ENCODE peak calls at places on chromosome 17, in four cellular contexts. E, H, U and M are unnamed samples.

GRCh38 chr17:68512967-68513474 is 791 bp downstream of the PRKAR1A start:
- DNase-seq in H (no peak), E (no peak), U (peak), M (peak)

GRCh38 chr17:7403043-7403901 is 625 bp downstream of the TMEM256 start:
- DNase-seq in H (peak), U (peak), E (peak), M (no peak)

GRCh38 chr17:50114849-50115357 is 15.1 kb downstream of the SAMD14 start:
- DNase-seq in H (no peak), U (peak), E (no peak), M (peak)

GRCh38 chr17:76758570-76758969 is 20.7 kb downstream of the MFSD11 start:
- DNase-seq in U (no peak), E (no peak), H (no peak), M (no peak)

GRCh38 chr17:27573971-27574525 is 56.9 kb upstream of the LGALS9 start:
- DNase-seq in E (peak), U (no peak), H (no peak), M (peak)

GRCh38 chr17:82831818-82832200 is 8.0 kb downstream of the ZNF750 start:
- DNase-seq in U (no peak), H (no peak), E (peak), M (no peak)

GRCh38 chr17:8062807-8063483 is 24.1 kb downstream of the ALOX15B start:
- DNase-seq in E (no peak), U (no peak), H (no peak), M (peak)

GRCh38 chr17:69870091-69870530 is 204.9 kb upstream of the KCNJ16 start:
- DNase-seq in U (peak), H (peak), E (peak), M (peak)

GRCh38 chr17:75271233-75271954 is 363 bp upstream of the MIF4GD start:
- DNase-seq in H (no peak), E (peak), U (peak), M (peak)

GRCh38 chr17:66548659-66549311 is 246.4 kb downstream of the PRKCA start:
- DNase-seq in U (no peak), H (no peak), E (no peak), M (peak)

GRCh38 chr17:11495616-11496015 is 102.7 kb upstream of the DNAH9 start:
- DNase-seq in H (no peak), E (no peak), U (no peak), M (no peak)

GRCh38 chr17:82331345-82331939 is 2.1 kb downstream of the SECTM1 start:
- DNase-seq in U (no peak), H (no peak), E (no peak), M (no peak)

GRCh38 chr17:32610943-32611342 is 124.2 kb downstream of the CDK5R1 start:
- DNase-seq in H (no peak), U (no peak), E (no peak), M (no peak)

GRCh38 chr17:32610027-32610650 is 123.3 kb downstream of the CDK5R1 start:
- DNase-seq in H (no peak), U (peak), E (no peak), M (no peak)

GRCh38 chr17:32608267-32608666 is 121.5 kb downstream of the CDK5R1 start:
- DNase-seq in U (no peak), H (no peak), E (no peak), M (no peak)

GRCh38 chr17:32604966-32605365 is 118.2 kb downstream of the CDK5R1 start:
- DNase-seq in H (no peak), E (no peak), U (no peak), M (no peak)

DNA sequence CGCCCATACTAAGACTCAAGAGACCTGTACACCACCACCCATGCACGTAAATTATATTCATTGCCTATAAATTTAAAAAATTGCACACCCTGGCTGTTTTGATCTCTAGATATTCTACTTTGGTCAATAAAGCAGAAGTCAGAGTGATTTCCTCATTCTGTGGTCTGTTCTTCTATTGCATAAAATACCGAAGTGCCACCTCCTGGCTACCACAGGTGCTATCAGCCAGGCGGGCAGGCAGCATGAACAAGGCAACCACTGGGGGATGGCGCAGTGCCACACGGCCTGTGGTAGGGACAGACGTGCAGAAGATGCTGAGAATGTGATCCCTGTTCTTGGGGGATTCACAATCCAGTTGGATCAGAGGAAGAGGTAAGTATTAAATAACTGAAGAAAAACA is 122.3 kb downstream of the CDK5R1 start:
- DNase-seq in E (peak), U (no peak), H (no peak), M (no peak)
- TF ChIP-seq CTCF in E (no peak), U (peak), H (no peak), M (no peak)

GRCh38 chr17:16999931-17000625 is 28.2 kb upstream of the TNFRSF13B start:
- DNase-seq in U (no peak), E (no peak), H (no peak), M (no peak)

GRCh38 chr17:17001076-17001777 is 29.3 kb upstream of the TNFRSF13B start:
- DNase-seq in H (no peak), E (no peak), U (no peak), M (no peak)

GRCh38 chr17:17004251-17004996 is 32.5 kb upstream of the TNFRSF13B start:
- DNase-seq in H (no peak), U (no peak), E (peak), M (no peak)

GRCh38 chr17:16997514-16998429 is 25.9 kb upstream of the TNFRSF13B start:
- DNase-seq in U (no peak), H (no peak), E (peak), M (no peak)

GRCh38 chr17:17001874-17002520 is 30.1 kb upstream of the TNFRSF13B start:
- DNase-seq in E (peak), U (peak), H (peak), M (peak)
- H3K4me3 ChIP-seq in E (no peak), U (no peak), H (no peak), M (no peak)

DNA sequence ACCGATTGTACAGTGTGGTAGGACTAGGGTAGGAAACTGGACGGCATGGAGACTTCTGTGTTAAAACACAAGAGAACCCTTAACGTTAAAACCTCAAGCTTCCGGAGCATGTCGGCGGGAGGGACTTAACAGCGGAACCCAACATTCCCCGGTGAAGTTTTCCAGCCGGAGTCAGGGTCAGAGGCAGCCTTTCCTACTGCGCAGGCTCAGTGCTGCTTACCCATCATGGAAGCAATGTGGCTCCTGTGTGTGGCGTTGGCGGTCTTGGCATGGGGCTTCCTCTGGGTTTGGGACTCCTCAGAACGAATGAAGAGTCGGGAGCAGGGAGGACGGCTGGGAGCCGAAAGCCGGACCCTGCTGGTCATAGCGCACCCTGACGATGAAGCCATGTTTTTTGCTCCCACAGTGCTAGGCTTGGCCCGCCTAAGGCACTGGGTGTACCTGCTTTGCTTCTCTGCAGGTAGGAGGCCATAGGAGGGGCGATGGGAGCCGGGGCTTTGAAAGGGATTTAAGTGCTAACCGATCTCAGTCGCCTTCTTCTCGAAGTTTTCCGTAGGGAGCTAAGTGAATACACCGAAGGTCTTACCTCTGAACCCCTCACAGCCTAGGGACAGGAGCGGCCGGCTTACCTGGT is at the start of gene PIGL:
- DNase-seq in E (peak), U (peak), H (peak), M (peak)
- TF ChIP-seq CTCF in E (peak), U (no peak), H (no peak), M (no peak)

GRCh38 chr17:3754458-3755334 is 31.0 kb downstream of the HASPIN start:
- DNase-seq in H (no peak), E (peak), U (peak), M (no peak)

GRCh38 chr17:3750296-3750695 is 26.6 kb downstream of the HASPIN start:
- DNase-seq in E (no peak), U (no peak), H (no peak), M (no peak)

GRCh38 chr17:3754066-3754457 is 30.4 kb downstream of the HASPIN start:
- DNase-seq in U (no peak), H (no peak), E (no peak), M (no peak)

GRCh38 chr17:3750926-3751325 is 27.2 kb downstream of the HASPIN start:
- DNase-seq in E (no peak), U (no peak), H (no peak), M (no peak)

DNA sequence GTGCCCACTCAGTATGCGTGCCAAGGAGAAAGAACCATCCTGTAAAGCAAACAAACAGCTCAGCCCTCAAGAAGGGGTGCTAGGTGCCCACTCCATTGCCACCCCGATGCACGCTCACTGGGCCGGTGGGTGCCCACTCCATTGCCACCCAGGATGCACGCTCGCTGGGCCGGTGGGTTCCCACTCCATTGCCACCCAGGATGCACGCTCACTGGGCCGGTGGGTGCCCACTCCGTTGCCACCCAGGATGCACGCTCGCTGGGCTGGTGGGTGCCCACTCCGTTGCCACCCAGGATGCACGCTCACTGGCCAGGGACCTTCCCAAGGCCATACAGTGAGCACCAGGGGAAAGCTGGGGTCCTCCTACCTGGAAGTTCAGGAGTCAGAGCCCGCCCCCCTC is 28.1 kb downstream of the HASPIN start:
- DNase-seq in H (no peak), U (no peak), E (no peak), M (no peak)
- H3K4me3 ChIP-seq in H (no peak), U (no peak), E (no peak), M (no peak)

GRCh38 chr17:64635647-64636305 is 26.3 kb downstream of the SMURF2 start:
- DNase-seq in U (no peak), H (peak), E (no peak), M (peak)
- TF ChIP-seq CTCF in U (no peak), H (no peak), E (no peak), M (no peak)

DNA sequence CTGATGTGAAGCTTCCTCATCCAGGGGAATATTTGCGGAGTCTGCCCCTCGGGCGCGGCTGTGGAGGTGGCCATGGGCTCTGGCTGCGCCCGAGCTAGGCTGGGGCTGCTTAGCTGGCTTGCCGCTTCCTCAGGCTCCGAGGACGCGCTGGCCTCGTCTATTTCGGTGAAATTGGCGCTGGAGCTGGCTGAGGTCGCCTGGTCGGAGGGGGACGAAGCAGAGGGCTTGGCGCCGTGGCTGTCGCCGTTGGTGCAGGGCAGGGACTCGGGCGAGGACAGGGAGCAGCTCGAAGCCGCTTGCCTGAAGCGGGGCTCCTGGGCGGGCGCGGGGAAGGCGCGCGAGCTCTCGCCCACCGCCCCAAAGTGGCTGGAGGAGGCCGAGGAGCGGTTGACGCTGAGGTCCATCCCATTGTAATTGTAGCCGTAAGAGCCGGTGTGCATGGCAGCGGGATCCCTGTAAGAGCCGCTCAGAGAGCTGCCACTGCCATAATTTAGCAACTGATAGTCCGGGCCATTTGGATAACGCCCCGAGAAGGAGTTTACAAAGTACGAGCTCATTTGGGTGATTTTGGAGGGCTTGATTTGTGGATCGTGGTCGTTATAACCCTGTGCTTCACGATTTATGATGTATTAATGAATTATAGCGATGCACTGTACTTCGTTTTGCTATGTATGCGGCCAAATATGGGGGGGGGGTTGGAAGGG is at the start of gene HOXB5:
- DNase-seq in U (no peak), E (peak), H (no peak), M (peak)
- H3K4me3 ChIP-seq in U (no peak), E (peak), H (peak), M (peak)

GRCh38 chr17:64147110-64148016 is 17.4 kb upstream of the ERN1 start:
- DNase-seq in H (no peak), U (no peak), E (no peak), M (peak)

GRCh38 chr17:64148017-64148631 is 18.2 kb upstream of the ERN1 start:
- DNase-seq in H (no peak), E (no peak), U (no peak), M (peak)

GRCh38 chr17:64145751-64146417 is 15.9 kb upstream of the ERN1 start:
- DNase-seq in H (peak), E (peak), U (peak), M (peak)

GRCh38 chr17:64146418-64147109 is 16.6 kb upstream of the ERN1 start:
- DNase-seq in E (peak), U (peak), H (no peak), M (peak)

GRCh38 chr17:64145460-64145750 is 15.5 kb upstream of the ERN1 start:
- DNase-seq in U (no peak), E (no peak), H (no peak), M (no peak)
- TF ChIP-seq CTCF in U (no peak), E (no peak), H (peak), M (no peak)

GRCh38 chr17:1078062-1078711 is 81.3 kb downstream of the TIMM22 start:
- DNase-seq in H (no peak), U (no peak), E (peak), M (no peak)
- H3K4me3 ChIP-seq in H (no peak), U (no peak), E (no peak), M (no peak)

GRCh38 chr17:15213381-15214087 is 51.6 kb downstream of the PMP22 start:
- DNase-seq in E (no peak), U (peak), H (no peak), M (peak)
- TF ChIP-seq CTCF in E (no peak), U (peak), H (peak), M (peak)